ENCODE peak calls at places on chromosomes 12 and 14, in six cellular contexts. Y, P, U, Z, G and T are unnamed samples.

GRCh38 chr12:14260011-14260993 is 105.2 kb upstream of the ATF7IP start:
- DNase-seq in Z (no peak), P (peak; percentile 95), G (peak; percentile 87), Y (no peak), U (no peak), T (peak; percentile 72)

GRCh38 chr14:95984206-95984605 is 55.0 kb upstream of the C14orf132 start:
- DNase-seq in P (no peak), G (no peak), U (no peak), Y (no peak), Z (no peak), T (no peak)

GRCh38 chr14:104094709-104095425 is 9.4 kb downstream of the ASPG start:
- DNase-seq in U (peak; percentile 68), G (peak; percentile 77), Z (no peak), P (peak; percentile 76), Y (peak; percentile 52), T (peak; percentile 14)

GRCh38 chr12:2483713-2484112 is 311.1 kb upstream of the FKBP4 start:
- DNase-seq in U (no peak), Z (no peak), G (no peak), Y (no peak), P (no peak), T (no peak)

GRCh38 chr14:36515896-36516718 is 3.9 kb downstream of the NKX2-1 start:
- DNase-seq in P (no peak), G (no peak), Y (no peak), U (no peak), Z (no peak), T (no peak)

GRCh38 chr12:75765170-75766059 is 254.0 kb upstream of the KRR1 start:
- DNase-seq in G (no peak), P (no peak), Z (no peak), U (no peak), Y (no peak), T (no peak)

GRCh38 chr14:68492889-68493288 is 300.0 kb downstream of the ZFP36L1 start:
- DNase-seq in G (no peak), Y (no peak), Z (no peak), U (no peak), P (no peak), T (no peak)

GRCh38 chr12:46064548-46064947 is 74.2 kb upstream of the SCAF11 start:
- DNase-seq in G (no peak), Y (no peak), Z (no peak), P (no peak), U (no peak), T (no peak)

GRCh38 chr12:32089156-32089950 is 17.3 kb upstream of the BICD1 start:
- DNase-seq in P (no peak), Y (no peak), U (peak; percentile 42), G (peak; percentile 14), Z (no peak), T (no peak)

GRCh38 chr12:121278450-121279375 is 17.8 kb downstream of the CAMKK2 start:
- DNase-seq in P (peak; percentile 73), Y (no peak), U (no peak), Z (no peak), G (peak; percentile 81), T (no peak)

GRCh38 chr12:88628856-88629509 is 48.7 kb upstream of the KITLG start:
- DNase-seq in G (peak; percentile 26), Y (no peak), P (no peak), U (no peak), Z (no peak), T (no peak)

GRCh38 chr12:31557707-31558106 is 33.2 kb downstream of the DENND5B start:
- DNase-seq in G (no peak), U (no peak), Z (no peak), P (no peak), Y (no peak), T (no peak)

GRCh38 chr14:32913725-32914124 is 25.0 kb upstream of the NPAS3 start:
- DNase-seq in P (no peak), Y (no peak), G (no peak), Z (no peak), U (peak; percentile 3), T (no peak)

GRCh38 chr12:108611884-108612415 is 14.1 kb upstream of the TMEM119 start:
- DNase-seq in P (no peak), G (peak; percentile 85), U (peak; percentile 63), Y (peak; percentile 32), Z (no peak), T (peak; percentile 95)

GRCh38 chr12:96078281-96078761 is 42.9 kb upstream of the LTA4H start:
- DNase-seq in Z (no peak), P (peak; percentile 79), G (no peak), U (no peak), Y (no peak), T (no peak)

GRCh38 chr12:76688001-76688400 is 75.9 kb upstream of the ZDHHC17 start:
- DNase-seq in U (no peak), P (no peak), Z (no peak), G (peak; percentile 40), Y (no peak), T (peak; percentile 45)

GRCh38 chr12:64825143-64826011 is 930 bp downstream of the TBC1D30 start:
- DNase-seq in P (no peak), G (no peak), U (peak; percentile 71), Y (no peak), Z (no peak), T (no peak)

GRCh38 chr12:92465786-92466185 is 237.0 kb upstream of the PLEKHG7 start:
- DNase-seq in Y (no peak), Z (no peak), G (no peak), U (no peak), P (no peak), T (no peak)

GRCh38 chr14:33254876-33255275 is 316.2 kb downstream of the NPAS3 start:
- DNase-seq in U (no peak), G (no peak), P (no peak), Z (no peak), Y (no peak), T (no peak)

GRCh38 chr14:78010688-78011087 is 159.5 kb upstream of the NRXN3 start:
- DNase-seq in Y (no peak), P (no peak), Z (no peak), U (no peak), G (no peak), T (peak; percentile 95)

GRCh38 chr14:101182476-101182875 is 279.0 kb upstream of the RTL1 start:
- DNase-seq in Y (no peak), G (no peak), Z (no peak), U (no peak), P (no peak), T (no peak)

GRCh38 chr14:40216976-40217375 is 784.7 kb upstream of the FBXO33 start:
- DNase-seq in Z (no peak), Y (no peak), P (no peak), U (no peak), G (no peak), T (no peak)

GRCh38 chr12:126069549-126070165 is 1004.4 kb downstream of the AACS start:
- DNase-seq in Z (peak; percentile 3), Y (no peak), G (peak; percentile 5), P (no peak), U (peak; percentile 89), T (peak; percentile 6)

GRCh38 chr14:38828183-38828877 is 274.7 kb downstream of the SEC23A start:
- DNase-seq in U (no peak), Z (no peak), P (no peak), G (no peak), Y (no peak), T (no peak)

GRCh38 chr14:77302926-77303325 is 17.8 kb downstream of the POMT2 start:
- DNase-seq in Z (no peak), G (peak; percentile 47), P (no peak), U (peak; percentile 86), Y (no peak), T (no peak)

GRCh38 chr14:75418779-75419768 is 8.7 kb upstream of the JDP2 start:
- DNase-seq in Z (peak; percentile 61), P (no peak), G (no peak), Y (no peak), U (peak; percentile 79), T (no peak)

GRCh38 chr12:50614167-50614762 is 109.5 kb downstream of the DIP2B start:
- DNase-seq in Y (no peak), P (no peak), Z (no peak), U (no peak), G (no peak), T (no peak)

GRCh38 chr12:114011711-114012110 is 45.6 kb upstream of the RBM19 start:
- DNase-seq in Z (no peak), P (no peak), Y (no peak), U (no peak), G (no peak), T (no peak)

GRCh38 chr14:95432152-95433093 is 84.0 kb downstream of the SYNE3 start:
- DNase-seq in Z (no peak), P (peak; percentile 75), U (peak; percentile 81), G (peak; percentile 55), Y (no peak), T (no peak)

GRCh38 chr14:100622234-100622633 is 35.0 kb upstream of the BEGAIN start:
- DNase-seq in P (no peak), G (no peak), Z (no peak), U (no peak), Y (no peak), T (no peak)

GRCh38 chr14:80109055-80109454 is 102.2 kb downstream of the DIO2 start:
- DNase-seq in U (no peak), G (no peak), P (no peak), Y (no peak), Z (no peak), T (no peak)

GRCh38 chr12:108150436-108150835 is 21.3 kb downstream of the WSCD2 start:
- DNase-seq in P (no peak), U (no peak), Y (no peak), Z (no peak), G (no peak), T (no peak)

GRCh38 chr14:89625988-89626806 is 209.2 kb upstream of the FOXN3 start:
- DNase-seq in P (no peak), Z (no peak), G (no peak), U (peak; percentile 39), Y (no peak), T (no peak)